ENCODE peak calls at places on chromosomes 11 and 22, in six cellular contexts. E, S, O, V, H and C are unnamed samples.

GRCh38 chr22:46580940-46581579 is 39.1 kb upstream of the GRAMD4 start:
- DNase-seq in E (no peak), S (peak), O (no peak), V (no peak), H (no peak), C (no peak)

GRCh38 chr22:20111045-20111688 is 4.7 kb upstream of the RANBP1 start:
- DNase-seq in E (no peak), S (no peak), O (no peak), V (no peak), H (no peak), C (no peak)

GRCh38 chr11:111320728-111321568 is 22.6 kb downstream of the POU2AF3 start:
- DNase-seq in E (peak), S (no peak), O (no peak), V (no peak), H (no peak), C (no peak)

GRCh38 chr11:116499396-116500001 is 273.3 kb downstream of the BUD13 start:
- DNase-seq in E (peak), S (peak), O (peak), V (no peak), H (peak), C (peak)

GRCh38 chr11:69951821-69952590 is 126.1 kb upstream of the ANO1 start:
- DNase-seq in E (no peak), S (no peak), O (no peak), V (no peak), H (no peak), C (no peak)

GRCh38 chr11:69127091-69127850 is 28.5 kb upstream of the SMIM38 start:
- DNase-seq in E (peak), S (no peak), O (no peak), V (no peak), H (no peak), C (no peak)

GRCh38 chr11:43944761-43945311 is 2.4 kb downstream of the C11orf96 start:
- DNase-seq in E (peak), S (peak), O (no peak), V (peak), H (peak), C (peak)

GRCh38 chr11:9893474-9893873 is 229.6 kb downstream of the SWAP70 start:
- DNase-seq in E (no peak), S (no peak), O (no peak), V (no peak), H (no peak), C (no peak)

GRCh38 chr11:70104419-70104818 is 26.3 kb downstream of the ANO1 start:
- DNase-seq in E (no peak), S (no peak), O (no peak), V (no peak), H (no peak), C (no peak)

GRCh38 chr11:130720232-130720787 is 196.0 kb downstream of the SNX19 start:
- DNase-seq in E (no peak), S (no peak), O (no peak), V (no peak), H (no peak), C (no peak)

GRCh38 chr11:3014314-3014938 is 22.3 kb upstream of the NAP1L4 start:
- DNase-seq in E (no peak), S (no peak), O (no peak), V (peak), H (no peak), C (no peak)

GRCh38 chr11:9232482-9232881 is 32.7 kb downstream of the DENND5A start:
- DNase-seq in E (no peak), S (no peak), O (no peak), V (no peak), H (no peak), C (no peak)

GRCh38 chr11:97325693-97326092 is 935.9 kb downstream of the JRKL start:
- DNase-seq in E (no peak), S (no peak), O (no peak), V (no peak), H (no peak), C (no peak)

GRCh38 chr11:69923641-69924307 is 104.6 kb upstream of the FGF3 start:
- DNase-seq in E (no peak), S (peak), O (no peak), V (no peak), H (no peak), C (no peak)

GRCh38 chr11:77053217-77054013 is 13.4 kb upstream of the CAPN5 start:
- DNase-seq in E (no peak), S (no peak), O (no peak), V (no peak), H (no peak), C (no peak)

GRCh38 chr22:43535741-43536140 is 123.9 kb downstream of the MPPED1 start:
- DNase-seq in E (no peak), S (no peak), O (no peak), V (no peak), H (no peak), C (no peak)

GRCh38 chr22:49571326-49571725 is 256.3 kb downstream of the BRD1 start:
- DNase-seq in E (no peak), S (peak), O (no peak), V (no peak), H (no peak), C (no peak)

GRCh38 chr22:46390652-46391301 is 55.3 kb downstream of the TRMU start:
- DNase-seq in E (peak), S (no peak), O (no peak), V (no peak), H (no peak), C (no peak)

GRCh38 chr22:32422062-32422461 is 10.0 kb upstream of the RTCB start:
- DNase-seq in E (no peak), S (no peak), O (no peak), V (no peak), H (no peak), C (no peak)

GRCh38 chr22:50444663-50445062 is 30.2 kb downstream of the SBF1 start:
- DNase-seq in E (peak), S (no peak), O (no peak), V (no peak), H (no peak), C (no peak)

GRCh38 chr11:60625262-60625661 is 74.2 kb upstream of the MS4A8 start:
- DNase-seq in E (peak), S (no peak), O (no peak), V (no peak), H (peak), C (no peak)

GRCh38 chr11:95589893-95590612 is 199.5 kb downstream of the FAM76B start:
- DNase-seq in E (peak), S (no peak), O (no peak), V (no peak), H (no peak), C (no peak)

GRCh38 chr11:126751242-126751641 is 249.3 kb downstream of the KIRREL3 start:
- DNase-seq in E (no peak), S (no peak), O (no peak), V (no peak), H (no peak), C (no peak)

GRCh38 chr22:42114721-42115120 is 15.9 kb downstream of the CYP2D6 start:
- DNase-seq in E (peak), S (no peak), O (peak), V (no peak), H (no peak), C (no peak)

GRCh38 chr11:57203359-57203758 is 21.6 kb downstream of the LRRC55 start:
- DNase-seq in E (peak), S (peak), O (no peak), V (no peak), H (no peak), C (no peak)

GRCh38 chr11:114059278-114059983 is at the start of gene ZBTB16:
- DNase-seq in E (peak), S (peak), O (peak), V (peak), H (no peak), C (peak)
- TF ChIP-seq CTCF in E (peak), S (no peak), O (no peak), V (peak), H (no peak), C (no peak)

GRCh38 chr11:33110083-33110482 is 51.2 kb downstream of the CSTF3 start:
- DNase-seq in E (peak), S (no peak), O (no peak), V (no peak), H (no peak), C (no peak)
- TF ChIP-seq CTCF in E (no peak), S (no peak), O (no peak), V (no peak), H (no peak), C (no peak)

DNA sequence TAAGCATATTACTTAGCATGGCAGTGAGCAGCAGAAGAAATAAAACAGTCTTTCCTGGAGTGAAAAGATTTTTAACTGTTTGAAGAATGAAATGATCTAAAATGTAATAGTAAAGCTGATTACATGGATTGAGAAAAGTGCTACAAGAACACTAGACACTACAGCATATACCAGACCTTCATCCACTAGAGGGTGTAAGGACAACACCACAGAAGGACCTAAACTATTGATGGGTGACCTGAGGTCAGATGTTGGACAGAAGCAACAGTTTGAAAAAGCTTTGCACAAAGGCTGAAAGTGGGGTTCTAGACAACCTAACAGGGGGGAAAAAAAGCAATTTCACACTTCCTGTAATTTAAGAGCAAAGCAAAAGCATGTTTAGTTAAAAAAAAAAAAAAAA is 97.7 kb downstream of the RBFOX2 start:
- DNase-seq in E (peak), S (no peak), O (no peak), V (no peak), H (peak), C (no peak)
- TF ChIP-seq CTCF in E (peak), S (peak), O (peak), V (no peak), H (peak), C (peak)

GRCh38 chr11:81373986-81374385 is 1359.7 kb downstream of the FAM181B start:
- DNase-seq in E (no peak), S (no peak), O (no peak), V (no peak), H (no peak), C (no peak)

GRCh38 chr11:81377418-81377817 is 1356.2 kb downstream of the FAM181B start:
- DNase-seq in E (no peak), S (no peak), O (no peak), V (no peak), H (no peak), C (no peak)
- TF ChIP-seq CTCF in E (no peak), S (no peak), O (no peak), V (no peak), H (no peak), C (no peak)

GRCh38 chr22:26318975-26319374 is 110.1 kb upstream of the ASPHD2 start:
- DNase-seq in E (no peak), S (no peak), O (no peak), V (no peak), H (no peak), C (no peak)
- TF ChIP-seq CTCF in E (no peak), S (no peak), O (no peak), V (no peak), H (no peak), C (no peak)

GRCh38 chr11:120228794-120229384 is 11.1 kb upstream of the POU2F3 start:
- DNase-seq in E (no peak), S (no peak), O (no peak), V (no peak), H (no peak), C (no peak)
- TF ChIP-seq CTCF in E (no peak), S (no peak), O (peak), V (no peak), H (peak), C (peak)